ENCODE peak calls at places on chromosomes 2 and 18, in seven cellular contexts. One of them, this sample, is unnamed.
A peak's percentile ranks its signal among the peaks of the same experiment; 100 is the strongest.

GRCh38 chr18:2780750-2781149 is 66.1 kb upstream of the EMILIN2 start:
- DNase-seq in A549: no peak
- DNase-seq in IMR-90: no peak
- DNase-seq in GM12878: no peak
- DNase-seq in HCT116: no peak
- DNase-seq in K562: no peak
- DNase-seq in H1: no peak
- DNase-seq in this sample: no peak

GRCh38 chr2:219178377-219179175 is 501 bp downstream of the RETREG2 start:
- DNase-seq in HCT116: no peak
- DNase-seq in IMR-90: peak; percentile 15
- DNase-seq in H1: peak; percentile 64
- DNase-seq in K562: peak; percentile 63
- DNase-seq in A549: peak; percentile 24
- DNase-seq in GM12878: no peak
- DNase-seq in this sample: no peak

GRCh38 chr2:51846018-51846417 is 814.1 kb upstream of the NRXN1 start:
- DNase-seq in A549: no peak
- DNase-seq in H1: no peak
- DNase-seq in IMR-90: no peak
- DNase-seq in GM12878: no peak
- DNase-seq in K562: no peak
- DNase-seq in HCT116: no peak
- DNase-seq in this sample: no peak

GRCh38 chr18:11872479-11873136 is 21.4 kb downstream of the CHMP1B start:
- DNase-seq in K562: peak; percentile 72
- DNase-seq in A549: peak; percentile 67
- DNase-seq in H1: no peak
- DNase-seq in GM12878: no peak
- DNase-seq in IMR-90: no peak
- DNase-seq in HCT116: peak; percentile 36
- DNase-seq in this sample: peak; percentile 71

GRCh38 chr2:224793961-224794360 is 77.8 kb upstream of the CCDC195 start:
- DNase-seq in IMR-90: no peak
- DNase-seq in GM12878: no peak
- DNase-seq in HCT116: no peak
- DNase-seq in H1: no peak
- DNase-seq in K562: no peak
- DNase-seq in A549: no peak
- DNase-seq in this sample: no peak

GRCh38 chr2:120253021-120253882 is 600 bp downstream of the RALB start:
- DNase-seq in A549: peak; percentile 70
- DNase-seq in H1: peak; percentile 80
- DNase-seq in GM12878: no peak
- DNase-seq in K562: peak; percentile 87
- DNase-seq in IMR-90: peak; percentile 78
- DNase-seq in HCT116: no peak
- DNase-seq in this sample: peak; percentile 72

GRCh38 chr2:125696573-125696972 is 959.4 kb upstream of the GYPC start:
- DNase-seq in GM12878: no peak
- DNase-seq in HCT116: no peak
- DNase-seq in K562: no peak
- DNase-seq in H1: no peak
- DNase-seq in IMR-90: no peak
- DNase-seq in A549: peak; percentile 50
- DNase-seq in this sample: no peak

GRCh38 chr2:215622836-215623235 is 187.0 kb upstream of the FN1 start:
- DNase-seq in K562: no peak
- DNase-seq in IMR-90: peak; percentile 63
- DNase-seq in GM12878: no peak
- DNase-seq in H1: no peak
- DNase-seq in A549: no peak
- DNase-seq in HCT116: no peak
- DNase-seq in this sample: no peak

GRCh38 chr2:212974692-212975091 is 176.7 kb downstream of the IKZF2 start:
- DNase-seq in H1: no peak
- DNase-seq in HCT116: no peak
- DNase-seq in IMR-90: peak; percentile 85
- DNase-seq in GM12878: no peak
- DNase-seq in A549: no peak
- DNase-seq in K562: peak; percentile 1
- DNase-seq in this sample: no peak

GRCh38 chr2:15708865-15709820 is 117.5 kb downstream of the DDX1 start:
- DNase-seq in A549: no peak
- DNase-seq in HCT116: no peak
- DNase-seq in H1: no peak
- DNase-seq in K562: no peak
- DNase-seq in GM12878: no peak
- DNase-seq in IMR-90: no peak
- DNase-seq in this sample: no peak

DNA sequence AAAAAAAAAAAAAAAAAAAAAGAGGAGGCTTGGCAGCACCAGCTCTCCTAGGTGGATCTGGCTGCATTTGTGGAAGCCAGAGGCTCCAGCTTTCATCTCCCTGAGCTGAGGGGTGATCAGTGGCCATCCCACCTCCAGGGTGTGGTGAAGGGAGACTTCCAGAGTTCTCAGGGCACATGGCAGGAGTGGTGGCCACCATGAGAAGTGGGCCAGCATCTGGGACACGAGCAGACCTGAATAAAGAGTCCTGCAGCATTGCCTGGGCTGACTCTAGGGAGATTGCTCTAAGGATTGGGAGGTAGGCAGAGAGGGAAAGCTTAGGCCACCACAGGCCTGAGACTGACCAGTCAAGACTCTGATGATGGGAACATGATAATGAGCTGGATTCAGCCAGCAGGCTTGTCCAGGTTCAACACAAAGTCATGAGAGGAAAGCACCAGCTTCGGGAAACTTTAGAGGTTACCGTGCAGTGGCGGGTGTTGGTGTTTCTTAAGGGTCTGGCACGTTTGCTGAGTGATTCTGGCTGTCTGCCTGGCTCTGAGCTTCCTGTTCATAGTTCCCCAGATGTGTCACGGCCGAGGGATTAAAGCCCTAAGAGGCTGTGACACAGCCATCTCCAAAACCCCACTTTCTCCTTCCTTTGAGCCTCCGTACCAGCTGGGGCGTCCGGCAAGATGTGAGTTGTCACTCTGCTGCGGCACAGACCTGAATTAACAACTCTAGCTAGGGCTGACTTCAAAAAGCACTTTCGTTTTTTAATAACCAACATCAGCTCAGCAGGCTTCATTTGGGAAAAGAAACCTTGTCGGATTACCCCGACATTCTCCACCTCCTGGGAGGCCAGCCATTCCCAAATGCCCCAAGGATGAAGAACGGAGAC is 38.3 kb upstream of the IL1R1 start:
- DNase-seq in K562: peak; percentile 9
- DNase-seq in A549: peak; percentile 71
- DNase-seq in IMR-90: peak; percentile 94
- DNase-seq in HCT116: no peak
- DNase-seq in H1: no peak
- DNase-seq in GM12878: peak; percentile 67
- DNase-seq in this sample: no peak
- TF ChIP-seq CEBPB in K562: no peak
- TF ChIP-seq CEBPB in A549: no peak
- TF ChIP-seq CEBPB in IMR-90: peak; percentile 52
- TF ChIP-seq CEBPB in HCT116: no peak
- TF ChIP-seq CEBPB in H1: no peak
- TF ChIP-seq CEBPB in GM12878: no peak
- TF ChIP-seq CEBPB in this sample: no peak

GRCh38 chr2:47354013-47354816 is 48.7 kb upstream of the MSH2 start:
- DNase-seq in IMR-90: peak; percentile 37
- DNase-seq in H1: no peak
- DNase-seq in HCT116: no peak
- DNase-seq in K562: peak; percentile 84
- DNase-seq in GM12878: no peak
- DNase-seq in A549: peak; percentile 82
- DNase-seq in this sample: peak; percentile 74
- TF ChIP-seq CEBPB in IMR-90: no peak
- TF ChIP-seq CEBPB in H1: no peak
- TF ChIP-seq CEBPB in HCT116: no peak
- TF ChIP-seq CEBPB in K562: no peak
- TF ChIP-seq CEBPB in GM12878: no peak
- TF ChIP-seq CEBPB in A549: no peak
- TF ChIP-seq CEBPB in this sample: no peak

GRCh38 chr2:62432407-62432806 is 73.6 kb downstream of the TMEM17 start:
- DNase-seq in A549: no peak
- DNase-seq in HCT116: no peak
- DNase-seq in IMR-90: no peak
- DNase-seq in H1: no peak
- DNase-seq in K562: no peak
- DNase-seq in GM12878: no peak
- DNase-seq in this sample: no peak

GRCh38 chr2:62437785-62438184 is 68.2 kb downstream of the TMEM17 start:
- DNase-seq in K562: no peak
- DNase-seq in GM12878: no peak
- DNase-seq in A549: no peak
- DNase-seq in IMR-90: no peak
- DNase-seq in H1: no peak
- DNase-seq in HCT116: no peak
- DNase-seq in this sample: no peak

GRCh38 chr2:62439425-62439824 is 66.6 kb downstream of the TMEM17 start:
- DNase-seq in HCT116: no peak
- DNase-seq in IMR-90: no peak
- DNase-seq in A549: no peak
- DNase-seq in H1: no peak
- DNase-seq in K562: no peak
- DNase-seq in GM12878: no peak
- DNase-seq in this sample: no peak

GRCh38 chr2:62431512-62431911 is 74.5 kb downstream of the TMEM17 start:
- DNase-seq in A549: no peak
- DNase-seq in HCT116: no peak
- DNase-seq in H1: no peak
- DNase-seq in K562: no peak
- DNase-seq in IMR-90: no peak
- DNase-seq in GM12878: no peak
- DNase-seq in this sample: no peak

GRCh38 chr2:62435720-62436119 is 70.3 kb downstream of the TMEM17 start:
- DNase-seq in H1: no peak
- DNase-seq in GM12878: peak; percentile 46
- DNase-seq in K562: no peak
- DNase-seq in A549: no peak
- DNase-seq in IMR-90: no peak
- DNase-seq in HCT116: no peak
- DNase-seq in this sample: no peak
- TF ChIP-seq CEBPB in H1: no peak
- TF ChIP-seq CEBPB in GM12878: no peak
- TF ChIP-seq CEBPB in K562: no peak
- TF ChIP-seq CEBPB in A549: no peak
- TF ChIP-seq CEBPB in IMR-90: no peak
- TF ChIP-seq CEBPB in HCT116: no peak
- TF ChIP-seq CEBPB in this sample: no peak

DNA sequence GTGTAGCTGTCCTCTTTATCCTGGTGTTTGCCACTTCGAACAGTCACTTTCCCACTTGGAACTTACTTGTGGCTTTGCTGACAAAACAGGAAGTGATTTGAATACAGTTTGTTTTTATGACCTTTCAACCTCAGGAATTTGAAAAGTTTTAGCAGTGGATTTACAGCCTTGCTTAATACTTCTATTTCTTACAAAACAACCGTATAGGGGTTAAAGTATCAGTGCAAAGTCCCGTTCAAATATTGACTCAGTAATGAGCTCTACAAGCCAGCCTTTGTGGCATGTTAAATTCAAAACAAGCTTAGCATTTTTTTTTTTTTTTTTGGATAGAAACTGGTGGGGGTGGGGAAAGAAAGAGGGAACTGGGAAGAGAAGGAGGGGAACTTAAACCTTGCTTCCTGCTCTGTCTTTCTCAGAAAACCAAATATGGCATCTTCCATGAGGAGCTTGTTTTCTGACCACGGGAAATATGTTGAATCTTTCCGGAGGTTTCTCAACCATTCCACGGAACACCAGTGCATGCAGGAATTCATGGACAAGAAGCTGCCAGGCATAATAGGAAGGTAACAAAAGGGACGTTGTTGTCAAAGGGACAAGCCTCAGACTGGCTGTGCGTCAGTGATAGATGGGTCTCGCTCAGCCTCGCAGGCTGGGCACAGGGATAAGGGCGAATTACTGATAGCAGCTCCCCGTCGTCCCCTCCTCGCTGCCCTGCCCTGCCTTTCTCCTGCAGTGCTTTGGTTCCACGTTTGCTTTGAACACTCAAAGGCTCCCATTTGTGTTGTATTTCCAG is at the start of gene HNMT:
- DNase-seq in H1: peak; percentile 53
- DNase-seq in IMR-90: peak; percentile 55
- DNase-seq in K562: peak; percentile 80
- DNase-seq in GM12878: no peak
- DNase-seq in A549: peak; percentile 66
- DNase-seq in HCT116: no peak
- DNase-seq in this sample: peak; percentile 100
- TF ChIP-seq CEBPB in H1: no peak
- TF ChIP-seq CEBPB in IMR-90: peak; percentile 64
- TF ChIP-seq CEBPB in K562: peak; percentile 9
- TF ChIP-seq CEBPB in GM12878: no peak
- TF ChIP-seq CEBPB in A549: peak; percentile 74
- TF ChIP-seq CEBPB in HCT116: no peak
- TF ChIP-seq CEBPB in this sample: peak; percentile 99

GRCh38 chr2:171490577-171490976 is 31.7 kb upstream of the CYBRD1 start:
- DNase-seq in H1: no peak
- DNase-seq in HCT116: no peak
- DNase-seq in GM12878: no peak
- DNase-seq in IMR-90: no peak
- DNase-seq in A549: peak; percentile 33
- DNase-seq in K562: no peak
- DNase-seq in this sample: no peak
- TF ChIP-seq CEBPB in H1: no peak
- TF ChIP-seq CEBPB in HCT116: no peak
- TF ChIP-seq CEBPB in GM12878: no peak
- TF ChIP-seq CEBPB in IMR-90: no peak
- TF ChIP-seq CEBPB in A549: no peak
- TF ChIP-seq CEBPB in K562: no peak
- TF ChIP-seq CEBPB in this sample: no peak

GRCh38 chr2:33380661-33381183 is 95.7 kb upstream of the RASGRP3 start:
- DNase-seq in HCT116: no peak
- DNase-seq in A549: no peak
- DNase-seq in IMR-90: no peak
- DNase-seq in GM12878: no peak
- DNase-seq in H1: no peak
- DNase-seq in K562: no peak
- DNase-seq in this sample: no peak

GRCh38 chr2:33377048-33377447 is 99.4 kb upstream of the RASGRP3 start:
- DNase-seq in H1: no peak
- DNase-seq in A549: no peak
- DNase-seq in GM12878: no peak
- DNase-seq in HCT116: no peak
- DNase-seq in IMR-90: no peak
- DNase-seq in K562: no peak
- DNase-seq in this sample: no peak

GRCh38 chr2:33380001-33380609 is 96.3 kb upstream of the RASGRP3 start:
- DNase-seq in GM12878: no peak
- DNase-seq in A549: peak; percentile 36
- DNase-seq in K562: peak; percentile 41
- DNase-seq in IMR-90: no peak
- DNase-seq in H1: no peak
- DNase-seq in HCT116: peak; percentile 18
- DNase-seq in this sample: no peak

GRCh38 chr2:33375054-33375453 is 101.4 kb upstream of the RASGRP3 start:
- DNase-seq in IMR-90: peak; percentile 27
- DNase-seq in K562: no peak
- DNase-seq in H1: no peak
- DNase-seq in HCT116: no peak
- DNase-seq in A549: no peak
- DNase-seq in GM12878: no peak
- DNase-seq in this sample: no peak

GRCh38 chr2:33378551-33379220 is 97.8 kb upstream of the RASGRP3 start:
- DNase-seq in GM12878: no peak
- DNase-seq in HCT116: no peak
- DNase-seq in IMR-90: peak; percentile 52
- DNase-seq in H1: no peak
- DNase-seq in A549: no peak
- DNase-seq in K562: no peak
- DNase-seq in this sample: no peak
- TF ChIP-seq CEBPB in GM12878: no peak
- TF ChIP-seq CEBPB in HCT116: no peak
- TF ChIP-seq CEBPB in IMR-90: no peak
- TF ChIP-seq CEBPB in H1: no peak
- TF ChIP-seq CEBPB in A549: no peak
- TF ChIP-seq CEBPB in K562: no peak
- TF ChIP-seq CEBPB in this sample: no peak